ENCODE peak calls at places on chromosomes 2 and 18, in seven cellular contexts. P is A549; B is PC-3; F is pancreas; Q is natural killer cell; O is mucosa of descending colon; G is activated CD8-positive, alpha-beta T cell treated with anti-CD3 and anti-CD28 coated beads for 36 hours. J is an unnamed sample.

GRCh38 chr18:29361843-29362242 is 1184.9 kb upstream of the CDH2 start:
- ATAC-seq in O (peak), P (no peak), B (no peak), G (no peak), Q (no peak), F (no peak), J (no peak)

GRCh38 chr2:199019898-199020507 is 437.7 kb downstream of the SATB2 start:
- ATAC-seq in F (no peak), B (peak), Q (no peak), O (no peak), G (no peak), P (peak), J (no peak)

GRCh38 chr2:18272148-18272494 is 288.3 kb downstream of the RDH14 start:
- ATAC-seq in G (no peak), P (no peak), Q (no peak), O (no peak), B (no peak), F (no peak), J (no peak)

GRCh38 chr18:48326901-48327675 is 82.1 kb downstream of the ZBTB7C start:
- ATAC-seq in O (peak), Q (no peak), F (no peak), B (peak), P (peak), G (no peak), J (peak)

GRCh38 chr2:179049546-179050311 is at the start of gene CCDC141:
- ATAC-seq in O (peak), Q (peak), F (peak), B (no peak), G (peak), P (no peak), J (no peak)

GRCh38 chr2:62660582-62661262 is 44.8 kb upstream of the EHBP1 start:
- ATAC-seq in Q (no peak), G (peak), O (no peak), F (no peak), B (no peak), P (no peak), J (peak)

GRCh38 chr2:241108271-241109209 is 6.5 kb upstream of the MTERF4 start:
- ATAC-seq in O (peak), F (no peak), P (no peak), Q (no peak), G (no peak), B (no peak), J (peak)

GRCh38 chr2:216373896-216374295 is 1.6 kb upstream of the MARCHF4 start:
- ATAC-seq in B (no peak), G (no peak), P (no peak), Q (no peak), F (no peak), O (no peak), J (no peak)

GRCh38 chr2:173822889-173823485 is 142.2 kb downstream of the SP3 start:
- ATAC-seq in F (no peak), B (no peak), Q (no peak), G (no peak), P (no peak), O (no peak), J (no peak)

GRCh38 chr18:32040936-32041335 is 22.3 kb downstream of the RNF125 start:
- ATAC-seq in P (no peak), Q (peak), O (peak), F (no peak), G (peak), B (no peak), J (no peak)

GRCh38 chr2:85794491-85795121 is 40.8 kb downstream of the ATOH8 start:
- ATAC-seq in B (no peak), O (no peak), P (no peak), Q (no peak), G (no peak), F (no peak), J (no peak)

GRCh38 chr2:85930129-85931124 is 41.6 kb upstream of the ST3GAL5 start:
- ATAC-seq in P (no peak), Q (no peak), O (no peak), G (no peak), B (no peak), F (peak), J (no peak)

GRCh38 chr2:64222942-64223511 is 78.8 kb upstream of the PELI1 start:
- ATAC-seq in O (peak), F (no peak), Q (no peak), B (no peak), P (no peak), G (peak), J (no peak)

GRCh38 chr2:64359892-64360657 is 93.9 kb upstream of the LGALSL start:
- ATAC-seq in B (peak), Q (no peak), P (peak), F (peak), O (peak), G (peak), J (peak)

GRCh38 chr2:66364495-66364992 is 70.4 kb upstream of the MEIS1 start:
- ATAC-seq in G (no peak), F (peak), O (peak), P (no peak), Q (no peak), B (no peak), J (no peak)

GRCh38 chr18:59145055-59145454 is 5.4 kb downstream of the SEC11C start:
- ATAC-seq in O (no peak), Q (no peak), F (no peak), B (no peak), P (no peak), G (no peak), J (no peak)

GRCh38 chr2:118044103-118044716 is 30.3 kb upstream of the CCDC93 start:
- ATAC-seq in Q (no peak), F (no peak), B (no peak), O (no peak), P (no peak), G (no peak), J (no peak)

GRCh38 chr18:44876024-44876423 is 195.3 kb downstream of the SETBP1 start:
- ATAC-seq in G (no peak), P (no peak), B (no peak), Q (no peak), F (no peak), O (no peak), J (no peak)

GRCh38 chr2:33436083-33436482 is 40.4 kb upstream of the RASGRP3 start:
- ATAC-seq in F (no peak), Q (no peak), O (no peak), P (no peak), B (no peak), G (no peak), J (no peak)

GRCh38 chr2:27958711-27959378 is 68.3 kb downstream of the BABAM2 start:
- ATAC-seq in O (no peak), B (no peak), P (no peak), Q (no peak), F (no peak), G (no peak), J (no peak)

GRCh38 chr18:26771524-26771923 is 94.0 kb downstream of the AQP4 start:
- ATAC-seq in G (no peak), Q (no peak), B (no peak), F (peak), O (peak), P (peak), J (peak)

GRCh38 chr18:70420151-70420898 is 131.5 kb downstream of the SOCS6 start:
- ATAC-seq in G (no peak), B (no peak), O (no peak), F (no peak), P (no peak), Q (no peak), J (no peak)

GRCh38 chr18:9716780-9717563 is 8.9 kb downstream of the RAB31 start:
- ATAC-seq in P (no peak), F (no peak), G (no peak), B (no peak), O (no peak), Q (no peak), J (no peak)

GRCh38 chr2:69581774-69582581 is 61.6 kb downstream of the AAK1 start:
- ATAC-seq in B (peak), Q (peak), O (no peak), G (peak), P (peak), F (peak), J (no peak)

GRCh38 chr2:222424281-222424728 is at the start of gene SGPP2:
- ATAC-seq in Q (no peak), P (peak), G (peak), F (peak), B (no peak), O (peak), J (peak)

GRCh38 chr2:46841621-46842020 is 74.0 kb downstream of the MCFD2 start:
- ATAC-seq in O (peak), P (no peak), Q (no peak), F (peak), G (no peak), B (no peak), J (peak)

GRCh38 chr2:143754732-143755131 is 625.5 kb downstream of the ARHGAP15 start:
- ATAC-seq in O (no peak), B (no peak), P (no peak), F (no peak), Q (no peak), G (no peak), J (no peak)

GRCh38 chr18:44835555-44836156 is 155.0 kb downstream of the SETBP1 start:
- ATAC-seq in P (no peak), G (no peak), Q (no peak), O (no peak), B (no peak), F (peak), J (no peak)

GRCh38 chr18:32029558-32029957 is 10.9 kb downstream of the RNF125 start:
- ATAC-seq in P (no peak), G (no peak), B (no peak), O (no peak), F (no peak), Q (no peak), J (no peak)

GRCh38 chr2:173223880-173224279 is 130.8 kb upstream of the CDCA7 start:
- ATAC-seq in G (no peak), Q (no peak), O (no peak), P (peak), F (no peak), B (no peak), J (no peak)

GRCh38 chr2:156540706-156541105 is 104.5 kb downstream of the GPD2 start:
- ATAC-seq in Q (no peak), F (no peak), B (no peak), O (no peak), G (no peak), P (no peak), J (no peak)

J was measured in esophagus mucosa.